ENCODE peak calls at places on chromosomes 6 and 20, in eight cellular contexts. I is neural progenitor cell, Q is GM12864, U is left colon, K is iPS-NIHi11, X is NCI-H1092 treated with DMSO at 0.1 percent for 48 hours, L is fibroblast of lung, Z is HT1080. N is an unnamed sample.

GRCh38 chr6:19209202-19209601 is 628.0 kb upstream of the ID4 start:
- DNase-seq in I (no peak), Q (no peak), U (no peak), K (no peak), X (no peak), L (no peak), Z (no peak), N (no peak)

GRCh38 chr6:131029661-131030297 is 33.3 kb downstream of the EPB41L2 start:
- DNase-seq in I (peak; percentile 40), Q (peak; percentile 36), U (peak; percentile 14), K (peak; percentile 29), X (no peak), L (peak; percentile 67), Z (peak; percentile 25), N (no peak)

GRCh38 chr6:160141001-160141726 is 19.5 kb downstream of the SLC22A1 start:
- DNase-seq in I (no peak), Q (no peak), U (no peak), K (no peak), X (peak; percentile 10), L (peak; percentile 79), Z (peak; percentile 49), N (no peak)

GRCh38 chr6:105994522-105995402 is 91.4 kb upstream of the PRDM1 start:
- DNase-seq in I (peak; percentile 83), Q (no peak), U (peak; percentile 68), K (peak; percentile 55), X (no peak), L (peak; percentile 73), Z (no peak), N (peak; percentile 91)

GRCh38 chr6:24838994-24839393 is 40.3 kb upstream of the ARMH2 start:
- DNase-seq in I (no peak), Q (no peak), U (no peak), K (no peak), X (no peak), L (no peak), Z (no peak), N (no peak)

GRCh38 chr6:26414281-26414680 is 12.2 kb downstream of the BTN3A1 start:
- DNase-seq in I (no peak), Q (no peak), U (no peak), K (no peak), X (no peak), L (no peak), Z (no peak), N (no peak)

GRCh38 chr6:105810105-105810921 is 275.8 kb upstream of the PRDM1 start:
- DNase-seq in I (no peak), Q (no peak), U (no peak), K (no peak), X (no peak), L (peak; percentile 88), Z (peak; percentile 96), N (peak; percentile 11)

GRCh38 chr6:168678588-168678987 is 237.6 kb downstream of the SMOC2 start:
- DNase-seq in I (no peak), Q (no peak), U (no peak), K (no peak), X (no peak), L (no peak), Z (no peak), N (no peak)

GRCh38 chr20:15364781-15365180 is 1027.4 kb upstream of the FLRT3 start:
- DNase-seq in I (no peak), Q (no peak), U (no peak), K (no peak), X (no peak), L (no peak), Z (no peak), N (no peak)

GRCh38 chr6:71248866-71249265 is 39.7 kb upstream of the OGFRL1 start:
- DNase-seq in I (no peak), Q (no peak), U (no peak), K (no peak), X (no peak), L (no peak), Z (no peak), N (no peak)

GRCh38 chr20:20413801-20414200 is 45.9 kb downstream of the INSM1 start:
- DNase-seq in I (peak; percentile 62), Q (no peak), U (no peak), K (no peak), X (peak; percentile 51), L (peak; percentile 17), Z (no peak), N (peak; percentile 75)

GRCh38 chr20:31608256-31608980 is 3.3 kb downstream of the ID1 start:
- DNase-seq in I (peak; percentile 93), Q (no peak), U (peak; percentile 89), K (peak; percentile 84), X (peak; percentile 90), L (peak; percentile 80), Z (peak; percentile 82), N (peak; percentile 70)

GRCh38 chr6:1290805-1291204 is 21.1 kb upstream of the FOXQ1 start:
- DNase-seq in I (no peak), Q (no peak), U (no peak), K (no peak), X (no peak), L (no peak), Z (no peak), N (no peak)

GRCh38 chr6:38671885-38672467 is 31.0 kb downstream of the GLO1 start:
- DNase-seq in I (peak; percentile 74), Q (peak; percentile 47), U (no peak), K (peak; percentile 65), X (peak; percentile 20), L (peak; percentile 43), Z (peak; percentile 33), N (peak; percentile 8)

GRCh38 chr6:122789078-122789861 is at the start of gene SMPDL3A:
- DNase-seq in I (peak; percentile 88), Q (no peak), U (peak; percentile 84), K (peak; percentile 77), X (peak; percentile 66), L (peak; percentile 91), Z (peak; percentile 82), N (peak; percentile 95)

GRCh38 chr20:2822073-2822472 is 5.9 kb downstream of the TMEM239 start:
- DNase-seq in I (peak; percentile 26), Q (no peak), U (no peak), K (no peak), X (no peak), L (peak; percentile 60), Z (peak; percentile 17), N (no peak)